ENCODE peak calls at places on chromosomes 7 and 10, in four cellular contexts. O is GM12878, F is H1, H is HepG2. X is an unnamed sample.

GRCh38 chr10:112375721-112376577 is 2.0 kb downstream of the ACSL5 start:
- DNase-seq in O (peak; percentile 48), F (no peak), H (peak; percentile 56), X (no peak)

GRCh38 chr10:122072491-122072890 is 83.5 kb downstream of the TACC2 start:
- DNase-seq in O (no peak), F (no peak), H (no peak), X (no peak)

GRCh38 chr7:94913391-94913790 is 6.0 kb downstream of the PPP1R9A start:
- DNase-seq in O (no peak), F (no peak), H (no peak), X (no peak)

GRCh38 chr10:30056767-30057355 is 2.5 kb downstream of the JCAD start:
- DNase-seq in O (no peak), F (no peak), H (no peak), X (peak; percentile 27)

GRCh38 chr10:52615756-52616419 is 156.7 kb downstream of the MBL2 start:
- DNase-seq in O (no peak), F (no peak), H (no peak), X (no peak)

GRCh38 chr10:338176-339037 is 203.2 kb downstream of the ZMYND11 start:
- DNase-seq in O (no peak), F (no peak), H (no peak), X (no peak)

GRCh38 chr10:103273026-103273425 is 3.9 kb upstream of the INA start:
- DNase-seq in O (no peak), F (no peak), H (no peak), X (no peak)

GRCh38 chr10:51896849-51897248 is 197.5 kb upstream of the CSTF2T start:
- DNase-seq in O (no peak), F (no peak), H (no peak), X (no peak)

GRCh38 chr10:108787932-108788331 is 1135.4 kb downstream of the XPNPEP1 start:
- DNase-seq in O (no peak), F (no peak), H (no peak), X (no peak)

GRCh38 chr7:35906191-35906908 is 105.5 kb downstream of the SEPTIN7 start:
- DNase-seq in O (peak; percentile 68), F (peak; percentile 31), H (peak; percentile 69), X (peak; percentile 84)

GRCh38 chr10:28800144-28800543 is 122.8 kb downstream of the BAMBI start:
- DNase-seq in O (no peak), F (no peak), H (no peak), X (no peak)
- TF ChIP-seq SUZ12 in O (no peak), F (no peak), H (no peak), X (no peak)

DNA sequence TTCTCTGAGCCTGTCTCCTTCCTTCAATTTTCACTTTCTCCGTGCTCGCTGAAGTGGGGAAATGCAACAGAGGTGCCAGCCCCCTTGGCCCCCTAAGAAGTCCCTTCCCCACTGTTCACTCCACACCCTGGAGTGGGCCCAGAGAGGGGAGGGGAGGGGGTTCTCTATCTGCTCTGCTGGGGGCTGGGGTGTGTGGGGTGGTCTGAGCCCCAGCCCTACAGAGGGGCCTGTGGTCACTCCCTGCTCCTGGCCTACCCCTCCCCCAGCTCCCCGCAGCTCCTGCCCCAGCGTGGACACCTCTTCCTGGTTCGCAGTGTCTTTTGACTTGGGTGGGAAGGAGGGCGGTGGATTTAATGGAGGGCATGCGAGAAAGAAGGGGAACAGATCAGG is 989 bp downstream of the LZTS2 start:
- DNase-seq in O (no peak), F (no peak), H (no peak), X (no peak)
- H3K4me3 ChIP-seq in O (peak overlapping the region; percentile 42), F (peak overlapping the region; percentile 60), H (peak overlapping the region; percentile 91), X (peak overlapping the region; percentile 66)

GRCh38 chr10:28592953-28593352 is 60.0 kb downstream of the WAC start:
- DNase-seq in O (no peak), F (no peak), H (peak; percentile 16), X (no peak)
- TF ChIP-seq SUZ12 in O (no peak), F (no peak), H (no peak), X (no peak)

GRCh38 chr10:128921389-128922022 is 545.5 kb upstream of the MGMT start:
- DNase-seq in O (no peak), F (no peak), H (no peak), X (no peak)

GRCh38 chr10:128922172-128922571 is 544.9 kb upstream of the MGMT start:
- DNase-seq in O (no peak), F (no peak), H (no peak), X (no peak)

GRCh38 chr10:128926693-128927092 is 540.3 kb upstream of the MGMT start:
- DNase-seq in O (no peak), F (no peak), H (no peak), X (no peak)

GRCh38 chr10:128924918-128925317 is 542.1 kb upstream of the MGMT start:
- DNase-seq in O (no peak), F (no peak), H (no peak), X (no peak)

DNA sequence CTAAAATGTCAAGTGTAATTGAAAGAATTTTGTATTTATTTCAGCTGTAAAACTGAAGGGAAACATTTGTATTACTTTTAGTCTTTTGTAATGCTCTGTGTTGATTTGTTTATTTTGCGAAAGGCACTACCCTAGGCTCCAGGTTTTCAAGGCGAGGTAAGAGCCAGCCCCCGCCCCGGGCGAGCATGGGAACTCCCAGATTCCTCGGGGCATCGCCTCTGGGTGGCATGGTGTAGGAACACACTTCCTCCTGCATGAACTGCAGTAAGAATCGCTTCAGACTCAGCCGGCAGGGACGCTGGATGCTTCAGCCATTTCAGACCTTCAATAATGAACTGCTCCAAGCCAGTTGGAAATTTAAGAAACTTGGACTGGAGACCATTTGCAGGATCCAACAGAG is 544.4 kb upstream of the MGMT start:
- DNase-seq in O (no peak), F (no peak), H (no peak), X (no peak)
- H3K4me3 ChIP-seq in O (no peak overlapping the region), F (no peak overlapping the region), H (no peak overlapping the region), X (no peak overlapping the region)

GRCh38 chr7:132656846-132657776 is 80.8 kb upstream of the PLXNA4 start:
- DNase-seq in O (no peak), F (no peak), H (no peak), X (no peak)
- TF ChIP-seq SUZ12 in O (no peak), F (no peak), H (no peak), X (no peak)

GRCh38 chr10:71323407-71323806 is 4.3 kb downstream of the SLC29A3 start:
- DNase-seq in O (no peak), F (no peak), H (peak; percentile 35), X (no peak)

GRCh38 chr10:71319042-71319799 is at the start of gene SLC29A3:
- DNase-seq in O (no peak), F (peak; percentile 44), H (peak; percentile 71), X (peak; percentile 67)

GRCh38 chr10:71321386-71321785 is 2.3 kb downstream of the SLC29A3 start:
- DNase-seq in O (no peak), F (no peak), H (no peak), X (no peak)

GRCh38 chr10:71319800-71320392 is 837 bp downstream of the SLC29A3 start:
- DNase-seq in O (no peak), F (no peak), H (no peak), X (no peak)

DNA sequence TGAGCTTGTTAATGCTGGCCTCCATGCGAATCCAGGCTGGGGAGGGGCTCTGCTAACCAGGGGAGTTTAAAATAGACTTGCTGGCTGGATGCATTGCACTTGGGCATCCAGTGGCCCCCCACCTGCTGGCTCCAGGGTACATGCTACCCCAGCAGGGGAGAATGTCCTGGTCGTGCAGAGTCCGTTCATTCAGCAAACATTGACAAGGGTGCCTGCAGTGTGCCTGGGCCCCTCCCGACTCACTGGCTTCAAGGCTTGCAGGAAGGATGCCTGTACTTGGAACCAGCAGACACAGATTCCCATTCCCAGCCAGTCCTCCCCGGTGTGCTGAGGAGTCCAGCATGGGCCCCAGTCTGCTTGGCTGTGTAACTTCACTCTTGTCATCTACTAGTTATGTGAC is 1.5 kb downstream of the SLC29A3 start:
- DNase-seq in O (no peak), F (no peak), H (peak; percentile 51), X (no peak)
- H3K4me3 ChIP-seq in O (no peak overlapping the region), F (no peak overlapping the region), H (peak overlapping the region; percentile 82), X (no peak overlapping the region)

DNA sequence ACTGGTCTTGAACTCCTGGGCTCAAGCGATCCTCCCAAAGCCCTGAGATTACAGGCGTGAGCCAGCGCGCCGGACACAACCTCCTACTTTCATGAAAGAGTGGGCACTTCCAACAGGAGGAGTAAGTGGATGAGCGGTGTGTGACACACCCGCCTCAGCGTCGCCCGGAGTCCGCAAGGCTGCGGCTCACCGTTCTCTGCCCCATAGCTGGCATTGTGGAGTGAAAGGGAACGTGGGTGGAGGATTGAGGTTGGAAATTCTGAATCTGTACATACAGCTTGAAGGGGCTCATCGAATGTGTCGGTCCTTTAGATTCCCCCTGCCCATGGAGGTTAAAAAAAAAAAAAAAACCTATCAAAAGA is 534 bp upstream of the PRXL2A start:
- DNase-seq in O (no peak), F (no peak), H (peak; percentile 63), X (no peak)
- TF ChIP-seq SUZ12 in O (no peak), F (no peak), H (no peak), X (no peak)

DNA sequence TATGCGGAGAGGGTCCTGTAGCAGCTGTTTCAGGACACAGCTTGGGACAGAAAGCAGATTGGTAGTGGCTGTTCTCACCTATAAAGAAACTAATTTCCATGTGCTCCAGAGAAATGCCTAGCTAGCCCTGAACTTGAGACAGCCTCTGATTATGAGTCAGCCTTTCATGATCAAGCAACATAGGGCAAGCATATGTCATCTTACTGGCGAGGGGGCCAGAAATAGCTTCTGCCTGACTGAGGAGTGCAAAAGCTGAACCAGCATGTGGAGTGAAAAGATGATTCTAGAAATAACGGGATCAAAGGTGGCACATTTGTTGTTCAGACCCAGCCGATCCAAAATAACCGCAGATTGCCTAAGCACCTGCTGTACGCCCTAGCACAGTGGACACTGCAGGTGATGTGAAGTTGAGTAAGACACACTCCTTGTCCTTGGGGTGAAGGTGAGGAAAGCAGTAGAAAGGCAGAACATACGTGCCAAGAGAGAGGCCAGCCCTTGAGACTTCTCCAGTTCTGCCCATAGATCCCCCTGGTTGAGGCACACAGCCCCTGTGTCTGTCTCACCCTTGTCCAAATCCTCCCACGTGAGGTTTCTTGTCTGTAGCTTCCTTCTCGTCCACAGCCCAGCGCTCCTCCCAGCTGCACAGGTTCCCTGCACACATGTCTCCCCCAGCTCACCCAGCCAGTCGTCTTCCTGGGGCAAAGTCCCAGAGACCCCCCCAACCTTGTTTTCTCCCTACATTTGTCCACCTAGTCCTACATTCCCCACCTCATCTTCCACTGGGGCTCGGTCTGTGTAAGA is 2.7 kb upstream of the BCL7B start:
- DNase-seq in O (no peak), F (no peak), H (peak; percentile 46), X (no peak)
- H3K4me3 ChIP-seq in O (no peak overlapping the region), F (no peak overlapping the region), H (no peak overlapping the region), X (no peak overlapping the region)

DNA sequence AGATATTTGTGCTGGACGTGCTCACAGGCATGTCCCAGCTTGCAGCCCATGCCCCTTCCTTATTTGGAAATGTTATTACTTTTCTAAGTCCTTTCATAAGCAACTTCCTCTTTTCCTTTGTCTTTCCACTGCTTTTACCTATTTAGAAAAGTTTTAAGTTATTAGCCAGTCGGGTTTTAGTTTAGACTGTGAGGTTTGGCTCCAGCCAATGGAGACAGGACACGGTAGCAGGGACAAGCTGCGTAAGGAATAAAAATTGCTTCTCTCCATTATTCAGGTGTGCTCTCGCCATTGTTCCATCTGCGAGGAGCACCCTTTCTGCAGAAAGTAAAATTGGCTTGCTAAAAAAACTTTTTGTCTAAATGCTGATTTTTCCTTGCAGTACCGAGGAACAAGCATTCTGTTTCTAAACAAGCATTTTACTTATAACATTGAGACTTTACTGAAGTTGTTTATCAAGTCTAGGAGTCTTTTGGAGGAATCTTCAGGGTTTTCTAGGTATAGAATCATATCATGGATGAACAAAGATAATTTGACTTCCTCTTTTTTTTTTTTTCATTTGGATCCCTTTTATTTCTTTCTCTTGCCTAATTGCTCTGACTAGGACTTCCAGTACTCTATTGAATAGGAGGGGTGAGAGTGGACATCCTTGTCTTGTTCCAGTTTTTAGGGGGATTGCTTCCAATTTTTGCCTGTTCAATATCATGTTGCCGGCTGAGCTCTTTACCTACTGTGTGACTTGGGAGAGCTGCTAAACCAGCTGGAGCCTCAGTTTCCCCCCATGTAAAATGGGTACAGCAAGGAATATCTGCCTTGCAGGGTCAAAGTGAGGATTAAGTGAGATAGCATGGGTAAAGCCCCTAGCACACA is 63.8 kb downstream of the ALOX5 start:
- DNase-seq in O (no peak), F (no peak), H (no peak), X (no peak)
- TF ChIP-seq SUZ12 in O (no peak), F (no peak), H (no peak), X (no peak)